ENCODE peak calls at places on chromosomes 3 and 15, in ten cellular contexts. C is stomach, M is NB4, R is mesothelial cell of epicardium, D is thoracic aorta, T is heart left ventricle, E is GM23338, W is GM12864, J is heart right ventricle, K is Caco-2. Y is an unnamed sample.

GRCh38 chr15:79602731-79603130 is 170.6 kb downstream of the MINAR1 start:
- DNase-seq in C (no peak), K (no peak), T (no peak), M (no peak), D (no peak), E (no peak), J (no peak), R (no peak), W (no peak), Y (no peak)

GRCh38 chr3:140859592-140860336 is 81.9 kb upstream of the SLC25A36 start:
- DNase-seq in M (no peak), D (no peak), R (no peak), T (no peak), K (no peak), J (no peak), C (no peak), E (peak), W (no peak), Y (no peak)

GRCh38 chr15:82807920-82808633 is 1.4 kb upstream of the WHAMM start:
- DNase-seq in R (no peak), E (peak), K (peak), T (no peak), J (no peak), M (no peak), C (no peak), D (no peak), W (no peak), Y (no peak)

GRCh38 chr3:187986514-187986934 is 167.4 kb upstream of the LPP start:
- DNase-seq in M (peak), D (no peak), R (no peak), C (no peak), T (no peak), E (no peak), K (no peak), W (no peak), J (no peak), Y (no peak)

GRCh38 chr3:65873869-65874268 is 164.8 kb downstream of the MAGI1 start:
- DNase-seq in R (no peak), E (no peak), J (no peak), C (no peak), W (no peak), M (no peak), D (no peak), K (no peak), T (no peak), Y (no peak)

GRCh38 chr3:150105886-150106612 is 135.4 kb upstream of the PFN2 start:
- DNase-seq in M (no peak), D (no peak), T (no peak), E (no peak), W (no peak), J (no peak), C (no peak), R (no peak), K (no peak), Y (no peak)

GRCh38 chr3:53286727-53287412 is 31.0 kb upstream of the TKT start:
- DNase-seq in T (no peak), R (no peak), W (no peak), K (no peak), D (no peak), J (no peak), E (peak), M (no peak), C (no peak), Y (no peak)

GRCh38 chr15:68551296-68551635 is 27.5 kb upstream of the CORO2B start:
- DNase-seq in C (no peak), D (no peak), W (no peak), R (no peak), T (no peak), J (no peak), E (no peak), K (no peak), M (no peak), Y (no peak)

GRCh38 chr3:25421747-25422146 is 6.3 kb upstream of the RARB start:
- DNase-seq in K (no peak), J (no peak), T (no peak), D (no peak), R (no peak), W (no peak), C (no peak), E (no peak), M (no peak), Y (no peak)

GRCh38 chr15:88479169-88479568 is 11.7 kb downstream of the MRPS11 start:
- DNase-seq in C (no peak), E (no peak), W (no peak), D (no peak), J (no peak), K (no peak), R (no peak), M (no peak), T (no peak), Y (no peak)

GRCh38 chr3:48598323-48599076 is 3.4 kb upstream of the COL7A1 start:
- DNase-seq in J (peak), C (no peak), K (peak), E (no peak), D (peak), R (no peak), W (no peak), M (peak), T (peak), Y (no peak)

GRCh38 chr3:43902415-43902814 is 211.7 kb downstream of the ABHD5 start:
- DNase-seq in C (no peak), M (no peak), D (no peak), W (no peak), T (no peak), R (no peak), J (no peak), E (no peak), K (no peak), Y (no peak)

GRCh38 chr3:114508976-114509375 is 215.1 kb downstream of the TIGIT start:
- DNase-seq in K (no peak), C (no peak), T (no peak), M (no peak), W (no peak), E (peak), J (no peak), R (no peak), D (no peak), Y (no peak)

GRCh38 chr15:71629761-71630499 is 180.4 kb upstream of the NR2E3 start:
- DNase-seq in E (no peak), W (no peak), D (no peak), J (no peak), R (no peak), M (no peak), T (no peak), C (no peak), K (no peak), Y (no peak)

GRCh38 chr3:33884701-33885100 is 86.3 kb downstream of the PDCD6IP start:
- DNase-seq in C (no peak), R (no peak), K (no peak), T (no peak), J (no peak), W (no peak), E (no peak), D (no peak), M (no peak), Y (no peak)

GRCh38 chr15:25250906-25251622 is 187.8 kb downstream of the UBE3A start:
- DNase-seq in D (no peak), E (no peak), M (no peak), J (no peak), R (no peak), K (no peak), W (no peak), C (no peak), T (no peak), Y (no peak)

GRCh38 chr3:112115161-112115739 is 17.8 kb downstream of the GCSAM start:
- DNase-seq in D (no peak), J (no peak), E (no peak), R (no peak), T (no peak), K (no peak), M (no peak), W (peak), C (no peak), Y (no peak)

GRCh38 chr3:53104762-53105161 is 25.5 kb downstream of the RFT1 start:
- DNase-seq in W (no peak), T (no peak), R (no peak), M (peak), E (no peak), D (no peak), J (no peak), K (no peak), C (no peak), Y (no peak)

GRCh38 chr3:129019266-129019665 is 18.2 kb downstream of the EFCC1 start:
- DNase-seq in K (no peak), J (no peak), W (no peak), T (no peak), C (no peak), E (no peak), R (no peak), M (no peak), D (no peak), Y (no peak)

GRCh38 chr15:88042047-88042446 is 214.5 kb downstream of the NTRK3 start:
- DNase-seq in E (no peak), R (no peak), M (no peak), D (no peak), T (no peak), J (no peak), W (no peak), K (no peak), C (no peak), Y (no peak)

GRCh38 chr3:82093641-82094040 is 332.2 kb upstream of the GBE1 start:
- DNase-seq in M (no peak), K (no peak), R (no peak), J (no peak), D (no peak), E (no peak), T (no peak), C (no peak), W (no peak), Y (no peak)

GRCh38 chr15:26051771-26052685 is 188.9 kb upstream of the ATP10A start:
- DNase-seq in M (no peak), R (no peak), K (no peak), T (peak), J (no peak), D (peak), C (no peak), W (no peak), E (no peak), Y (no peak)

GRCh38 chr15:90625037-90625436 is 92.1 kb upstream of the BLM start:
- DNase-seq in R (no peak), J (no peak), M (no peak), D (no peak), W (no peak), C (no peak), K (no peak), E (no peak), T (no peak), Y (no peak)

GRCh38 chr15:58793862-58794261 is 22.8 kb downstream of the MINDY2 start:
- DNase-seq in K (peak), D (no peak), R (peak), E (peak), C (no peak), W (no peak), T (peak), J (no peak), M (no peak), Y (no peak)

GRCh38 chr3:61903931-61904657 is 342.7 kb downstream of the PTPRG start:
- DNase-seq in R (no peak), M (peak), J (no peak), W (no peak), D (no peak), C (peak), E (no peak), K (no peak), T (peak), Y (no peak)

GRCh38 chr3:155292133-155292532 is 1.4 kb downstream of the STRIT1 start:
- DNase-seq in E (no peak), D (no peak), J (no peak), W (no peak), M (no peak), T (no peak), R (no peak), K (no peak), C (no peak), Y (no peak)

GRCh38 chr3:72165337-72165736 is 380.4 kb upstream of the PROK2 start:
- DNase-seq in W (no peak), D (no peak), R (no peak), M (no peak), K (no peak), E (no peak), J (no peak), T (no peak), C (no peak), Y (no peak)

GRCh38 chr15:25783607-25784131 is 79.5 kb downstream of the ATP10A start:
- DNase-seq in D (no peak), R (no peak), K (peak), T (no peak), C (no peak), E (peak), J (no peak), W (no peak), M (peak), Y (no peak)

GRCh38 chr15:72604794-72605193 is 49.7 kb upstream of the GOLGA6B start:
- DNase-seq in T (no peak), C (no peak), W (no peak), R (no peak), D (no peak), E (peak), K (no peak), J (no peak), M (no peak), Y (no peak)

GRCh38 chr3:126300761-126301481 is 56.3 kb downstream of the KLF15 start:
- DNase-seq in D (peak), R (no peak), K (no peak), M (no peak), C (peak), T (peak), E (peak), W (no peak), J (peak), Y (no peak)

GRCh38 chr15:96243701-96244100 is 86.8 kb upstream of the NR2F2 start:
- DNase-seq in W (no peak), T (no peak), K (no peak), C (no peak), E (no peak), J (no peak), D (no peak), R (no peak), M (no peak), Y (no peak)

GRCh38 chr3:15768421-15769255 is 29.1 kb downstream of the ANKRD28 start:
- DNase-seq in D (no peak), K (peak), E (no peak), R (no peak), M (peak), W (no peak), C (no peak), J (no peak), T (no peak), Y (no peak)

GRCh38 chr3:99498544-99499234 is 139.7 kb upstream of the COL8A1 start:
- DNase-seq in C (no peak), K (no peak), R (no peak), J (no peak), E (peak), T (no peak), M (no peak), D (no peak), W (no peak), Y (no peak)

GRCh38 chr3:182725372-182726251 is 67.7 kb upstream of the ATP11B start:
- DNase-seq in R (peak), E (peak), C (peak), D (no peak), K (peak), J (no peak), T (no peak), W (no peak), M (no peak), Y (no peak)

GRCh38 chr15:75696303-75696657 is 16.4 kb downstream of the CSPG4 start:
- DNase-seq in E (no peak), D (no peak), R (no peak), C (no peak), T (no peak), M (peak), W (peak), J (no peak), K (no peak), Y (no peak)

GRCh38 chr15:52528465-52529288 is at the start of gene MYO5A:
- DNase-seq in T (peak), C (peak), E (peak), W (peak), K (peak), J (peak), R (peak), D (no peak), M (peak), Y (peak)
- TF ChIP-seq CTCF in T (peak), C (no peak), E (peak), W (no peak), K (no peak), J (no peak), R (no peak), D (no peak), M (no peak), Y (peak)

GRCh38 chr3:139127101-139127500 is 82.4 kb upstream of the PRR23C start:
- DNase-seq in T (no peak), M (peak), D (no peak), E (no peak), W (no peak), K (no peak), C (no peak), J (no peak), R (no peak), Y (no peak)

GRCh38 chr3:139131951-139132350 is 87.3 kb upstream of the PRR23C start:
- DNase-seq in R (no peak), J (no peak), D (no peak), W (no peak), C (no peak), M (no peak), E (no peak), K (no peak), T (no peak), Y (no peak)

GRCh38 chr3:139128803-139129202 is 84.1 kb upstream of the PRR23C start:
- DNase-seq in W (no peak), E (no peak), R (no peak), M (peak), J (no peak), T (no peak), D (no peak), K (no peak), C (no peak), Y (no peak)

GRCh38 chr3:139130390-139131140 is 85.9 kb upstream of the PRR23C start:
- DNase-seq in J (no peak), D (no peak), K (no peak), R (no peak), M (no peak), T (no peak), C (no peak), W (no peak), E (no peak), Y (no peak)

GRCh38 chr3:139129892-139130291 is 85.2 kb upstream of the PRR23C start:
- DNase-seq in R (no peak), C (no peak), E (no peak), T (no peak), D (no peak), J (no peak), M (no peak), K (no peak), W (no peak), Y (no peak)
- TF ChIP-seq CTCF in R (no peak), C (no peak), E (no peak), T (no peak), D (no peak), J (no peak), M (no peak), K (no peak), W (no peak), Y (no peak)

GRCh38 chr15:41895957-41896356 is 2.1 kb upstream of the SPTBN5 start:
- DNase-seq in E (no peak), C (no peak), W (no peak), J (no peak), D (no peak), M (no peak), K (no peak), R (no peak), T (no peak), Y (no peak)

GRCh38 chr15:41893422-41894250 is at the start of gene SPTBN5:
- DNase-seq in J (no peak), T (no peak), D (no peak), C (no peak), M (no peak), E (no peak), R (no peak), W (no peak), K (no peak), Y (no peak)

GRCh38 chr15:41895491-41895890 is 1.6 kb upstream of the SPTBN5 start:
- DNase-seq in T (no peak), E (no peak), K (no peak), M (no peak), J (no peak), C (no peak), W (no peak), R (no peak), D (no peak), Y (no peak)

GRCh38 chr15:41894251-41894790 is 468 bp upstream of the SPTBN5 start:
- DNase-seq in M (peak), E (no peak), W (no peak), R (no peak), T (no peak), D (no peak), K (no peak), J (no peak), C (no peak), Y (no peak)

DNA sequence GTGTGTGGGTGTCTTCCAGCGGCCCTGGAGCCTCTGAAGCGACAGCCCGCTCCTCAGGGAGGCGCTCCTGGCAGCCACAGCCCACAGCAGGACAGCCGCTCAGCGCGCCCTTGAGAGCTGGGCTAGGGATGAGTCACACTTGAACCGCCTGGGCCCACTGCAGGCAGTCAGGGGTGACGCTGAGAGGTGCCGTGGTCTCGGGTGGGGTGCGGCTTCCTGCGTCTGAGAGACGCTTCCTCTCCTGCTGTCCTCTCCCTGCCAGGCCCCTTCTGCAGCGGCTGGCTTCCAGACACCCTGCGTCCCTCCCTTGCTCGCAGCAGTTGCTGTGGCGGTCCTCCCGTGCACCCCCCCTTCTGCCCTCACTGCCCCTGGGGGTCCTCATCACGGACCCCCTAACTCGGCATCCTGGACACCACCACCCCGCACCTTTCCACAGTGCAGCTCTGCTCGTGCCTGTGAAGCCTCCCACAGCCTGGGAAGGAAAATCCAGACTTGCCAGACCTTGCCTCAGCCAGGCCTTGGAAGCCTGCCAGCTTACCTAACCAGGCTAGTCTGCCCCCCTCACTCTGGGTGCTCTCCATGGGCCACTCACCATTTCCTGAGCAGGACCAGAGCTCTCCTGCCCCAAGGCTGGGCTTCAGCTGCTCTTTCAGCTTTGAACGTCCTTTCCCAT is 1.1 kb upstream of the SPTBN5 start:
- DNase-seq in C (peak), T (peak), R (no peak), W (peak), M (peak), J (peak), D (peak), E (peak), K (no peak), Y (no peak)
- TF ChIP-seq CTCF in C (no peak), T (peak), R (no peak), W (peak), M (no peak), J (peak), D (no peak), E (peak), K (no peak), Y (no peak)

GRCh38 chr3:109702252-109702651 is 364.9 kb upstream of the DPPA4 start:
- DNase-seq in K (no peak), R (no peak), J (no peak), W (no peak), M (peak), C (no peak), D (no peak), E (no peak), T (no peak), Y (no peak)

DNA sequence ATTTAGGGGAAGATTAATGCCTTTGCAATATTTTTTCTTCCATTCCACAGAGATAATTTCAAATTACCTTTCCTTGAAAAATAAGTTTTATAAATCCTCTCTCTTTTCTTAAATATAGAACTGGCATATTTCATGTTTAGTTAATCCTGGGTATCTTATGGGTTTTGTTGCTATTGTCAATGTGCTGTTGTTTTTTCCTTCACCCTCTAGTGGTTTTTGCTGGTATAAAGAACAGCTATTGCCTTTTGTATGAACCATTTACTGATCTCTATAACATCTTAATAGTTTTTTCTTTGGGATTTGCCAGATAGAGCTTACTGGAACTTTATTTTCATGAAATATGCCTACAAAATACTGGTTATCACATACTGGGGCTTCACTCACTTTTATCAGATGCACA is 359.6 kb upstream of the DPPA4 start:
- DNase-seq in E (peak), T (no peak), W (no peak), K (no peak), D (no peak), C (no peak), R (no peak), M (no peak), J (no peak), Y (no peak)
- TF ChIP-seq CTCF in E (no peak), T (no peak), W (no peak), K (no peak), D (no peak), C (no peak), R (no peak), M (no peak), J (no peak), Y (no peak)